ENCODE peak calls at places on chromosomes 13 and 19, in six cellular contexts. One of them, this sample, is unnamed.

GRCh38 chr13:46866150-46866549 is 30.7 kb downstream of the HTR2A start:
- DNase-seq in K562: no peak
- DNase-seq in HepG2: peak
- DNase-seq in IMR-90: peak
- DNase-seq in GM12878: no peak
- DNase-seq in A549: no peak
- DNase-seq in this sample: peak

GRCh38 chr19:861756-862528 is 2.5 kb downstream of the CFD start:
- DNase-seq in A549: no peak
- DNase-seq in K562: peak
- DNase-seq in IMR-90: no peak
- DNase-seq in HepG2: peak
- DNase-seq in GM12878: no peak
- DNase-seq in this sample: peak

GRCh38 chr19:1063909-1064660 is 2.9 kb upstream of the ARHGAP45 start:
- DNase-seq in IMR-90: no peak
- DNase-seq in HepG2: no peak
- DNase-seq in GM12878: no peak
- DNase-seq in K562: peak
- DNase-seq in A549: no peak
- DNase-seq in this sample: no peak

GRCh38 chr13:77323858-77324257 is 3.0 kb downstream of the MYCBP2 start:
- DNase-seq in HepG2: no peak
- DNase-seq in K562: no peak
- DNase-seq in IMR-90: no peak
- DNase-seq in A549: no peak
- DNase-seq in GM12878: no peak
- DNase-seq in this sample: no peak

GRCh38 chr19:38452430-38453366 is 19.2 kb downstream of the RYR1 start:
- DNase-seq in K562: peak
- DNase-seq in IMR-90: no peak
- DNase-seq in A549: no peak
- DNase-seq in GM12878: no peak
- DNase-seq in HepG2: no peak
- DNase-seq in this sample: peak

GRCh38 chr19:28159065-28159464 is 1053.9 kb downstream of the UQCRFS1 start:
- DNase-seq in GM12878: no peak
- DNase-seq in K562: no peak
- DNase-seq in HepG2: no peak
- DNase-seq in A549: no peak
- DNase-seq in IMR-90: no peak
- DNase-seq in this sample: no peak

GRCh38 chr19:13072206-13072898 is 30.3 kb downstream of the LYL1 start:
- DNase-seq in HepG2: no peak
- DNase-seq in IMR-90: no peak
- DNase-seq in GM12878: no peak
- DNase-seq in A549: no peak
- DNase-seq in K562: peak
- DNase-seq in this sample: no peak

GRCh38 chr13:110108348-110109139 is 198.4 kb downstream of the COL4A1 start:
- DNase-seq in HepG2: peak
- DNase-seq in IMR-90: peak
- DNase-seq in GM12878: no peak
- DNase-seq in A549: peak
- DNase-seq in K562: peak
- DNase-seq in this sample: peak

GRCh38 chr19:58229255-58229639 is 533 bp downstream of the ZNF544 start:
- DNase-seq in K562: peak
- DNase-seq in IMR-90: peak
- DNase-seq in A549: peak
- DNase-seq in HepG2: peak
- DNase-seq in GM12878: no peak
- DNase-seq in this sample: no peak

GRCh38 chr13:99307648-99308339 is 595 bp upstream of the GPR183 start:
- DNase-seq in IMR-90: peak
- DNase-seq in HepG2: no peak
- DNase-seq in A549: no peak
- DNase-seq in K562: peak
- DNase-seq in GM12878: no peak
- DNase-seq in this sample: no peak

GRCh38 chr19:38682872-38683392 is 35.5 kb downstream of the ACTN4 start:
- DNase-seq in A549: no peak
- DNase-seq in K562: no peak
- DNase-seq in GM12878: no peak
- DNase-seq in IMR-90: no peak
- DNase-seq in HepG2: no peak
- DNase-seq in this sample: no peak

GRCh38 chr19:1019616-1019961 is 1.3 kb downstream of the TMEM259 start:
- DNase-seq in HepG2: no peak
- DNase-seq in GM12878: no peak
- DNase-seq in A549: no peak
- DNase-seq in IMR-90: no peak
- DNase-seq in K562: no peak
- DNase-seq in this sample: no peak

GRCh38 chr13:44974056-44974798 is 15.0 kb downstream of the NUFIP1 start:
- DNase-seq in GM12878: peak
- DNase-seq in HepG2: no peak
- DNase-seq in A549: no peak
- DNase-seq in IMR-90: peak
- DNase-seq in K562: peak
- DNase-seq in this sample: no peak

GRCh38 chr13:110916671-110917142 is 1.8 kb upstream of the ANKRD10 start:
- DNase-seq in HepG2: no peak
- DNase-seq in K562: no peak
- DNase-seq in GM12878: no peak
- DNase-seq in IMR-90: peak
- DNase-seq in A549: no peak
- DNase-seq in this sample: no peak

GRCh38 chr13:34620073-34620858 is 321.8 kb upstream of the NBEA start:
- DNase-seq in A549: no peak
- DNase-seq in IMR-90: no peak
- DNase-seq in GM12878: no peak
- DNase-seq in K562: no peak
- DNase-seq in HepG2: no peak
- DNase-seq in this sample: no peak

GRCh38 chr19:10270616-10271394 is at the start of gene ICAM1:
- DNase-seq in IMR-90: peak
- DNase-seq in HepG2: peak
- DNase-seq in GM12878: no peak
- DNase-seq in K562: peak
- DNase-seq in A549: no peak
- DNase-seq in this sample: no peak
- TF ChIP-seq BHLHE40 in IMR-90: no peak
- TF ChIP-seq BHLHE40 in HepG2: no peak
- TF ChIP-seq BHLHE40 in GM12878: peak
- TF ChIP-seq BHLHE40 in K562: peak
- TF ChIP-seq BHLHE40 in A549: no peak
- TF ChIP-seq BHLHE40 in this sample: no peak

DNA sequence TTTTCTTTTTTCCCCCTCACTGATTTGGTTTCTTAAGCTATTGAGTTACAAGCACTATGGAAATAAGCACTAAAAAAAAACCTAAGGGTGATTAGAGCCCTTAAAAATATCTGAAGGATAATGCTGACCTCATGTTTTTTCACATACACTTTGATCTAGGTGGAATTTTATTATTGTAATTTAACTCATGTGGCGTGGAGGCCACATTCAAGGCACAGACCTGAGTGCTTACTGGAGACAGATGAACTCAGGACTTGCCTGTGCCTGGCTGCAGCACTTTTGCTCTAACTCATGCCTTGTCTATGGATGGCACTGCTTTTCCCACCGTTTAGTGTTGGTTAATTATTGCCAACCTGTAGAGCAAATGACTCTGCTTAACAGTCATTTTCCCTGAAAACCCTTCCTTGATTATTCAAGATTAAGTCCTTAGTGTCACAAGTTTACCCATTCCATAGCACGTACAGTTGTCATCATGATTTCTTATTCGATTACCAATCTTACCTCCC is 541.4 kb downstream of the GPC6 start:
- DNase-seq in A549: no peak
- DNase-seq in K562: no peak
- DNase-seq in IMR-90: no peak
- DNase-seq in HepG2: peak
- DNase-seq in GM12878: no peak
- DNase-seq in this sample: no peak
- TF ChIP-seq BHLHE40 in A549: no peak
- TF ChIP-seq BHLHE40 in K562: no peak
- TF ChIP-seq BHLHE40 in IMR-90: no peak
- TF ChIP-seq BHLHE40 in HepG2: no peak
- TF ChIP-seq BHLHE40 in GM12878: no peak
- TF ChIP-seq BHLHE40 in this sample: no peak

GRCh38 chr19:2547721-2548120 is 71.8 kb downstream of the GADD45B start:
- DNase-seq in A549: no peak
- DNase-seq in GM12878: no peak
- DNase-seq in IMR-90: no peak
- DNase-seq in HepG2: no peak
- DNase-seq in K562: no peak
- DNase-seq in this sample: no peak

GRCh38 chr19:2547033-2547680 is 71.2 kb downstream of the GADD45B start:
- DNase-seq in K562: no peak
- DNase-seq in HepG2: peak
- DNase-seq in GM12878: no peak
- DNase-seq in IMR-90: no peak
- DNase-seq in A549: no peak
- DNase-seq in this sample: no peak

GRCh38 chr19:2544576-2545415 is 68.9 kb downstream of the GADD45B start:
- DNase-seq in IMR-90: no peak
- DNase-seq in K562: no peak
- DNase-seq in HepG2: no peak
- DNase-seq in A549: no peak
- DNase-seq in GM12878: no peak
- DNase-seq in this sample: no peak

GRCh38 chr19:2548966-2549365 is 73.0 kb downstream of the GADD45B start:
- DNase-seq in GM12878: no peak
- DNase-seq in K562: no peak
- DNase-seq in IMR-90: no peak
- DNase-seq in A549: no peak
- DNase-seq in HepG2: no peak
- DNase-seq in this sample: no peak

GRCh38 chr19:2546128-2547032 is 70.5 kb downstream of the GADD45B start:
- DNase-seq in A549: no peak
- DNase-seq in HepG2: peak
- DNase-seq in GM12878: no peak
- DNase-seq in K562: no peak
- DNase-seq in IMR-90: no peak
- DNase-seq in this sample: no peak
- TF ChIP-seq BHLHE40 in A549: no peak
- TF ChIP-seq BHLHE40 in HepG2: peak
- TF ChIP-seq BHLHE40 in GM12878: no peak
- TF ChIP-seq BHLHE40 in K562: no peak
- TF ChIP-seq BHLHE40 in IMR-90: no peak
- TF ChIP-seq BHLHE40 in this sample: no peak

GRCh38 chr19:41688098-41688497 is at the start of gene CEACAM7:
- DNase-seq in K562: no peak
- DNase-seq in A549: no peak
- DNase-seq in HepG2: no peak
- DNase-seq in IMR-90: no peak
- DNase-seq in GM12878: no peak
- DNase-seq in this sample: no peak
- TF ChIP-seq BHLHE40 in K562: no peak
- TF ChIP-seq BHLHE40 in A549: no peak
- TF ChIP-seq BHLHE40 in HepG2: no peak
- TF ChIP-seq BHLHE40 in IMR-90: no peak
- TF ChIP-seq BHLHE40 in GM12878: no peak
- TF ChIP-seq BHLHE40 in this sample: no peak

GRCh38 chr13:33441015-33441414 is 155.5 kb upstream of the STARD13 start:
- DNase-seq in GM12878: no peak
- DNase-seq in K562: peak
- DNase-seq in HepG2: peak
- DNase-seq in A549: peak
- DNase-seq in IMR-90: peak
- DNase-seq in this sample: peak
- TF ChIP-seq BHLHE40 in GM12878: no peak
- TF ChIP-seq BHLHE40 in K562: no peak
- TF ChIP-seq BHLHE40 in HepG2: no peak
- TF ChIP-seq BHLHE40 in A549: no peak
- TF ChIP-seq BHLHE40 in IMR-90: no peak
- TF ChIP-seq BHLHE40 in this sample: no peak

This sample was measured in HEK293T.